ENCODE peak calls at places on chromosomes 13 and 19, in seven cellular contexts. G, S, W, Y, N, J and X are unnamed samples.
A peak's percentile ranks its signal among the peaks of the same experiment; 100 is the strongest.

GRCh38 chr19:16435238-16435911 is 36.4 kb downstream of the EPS15L1 start:
- DNase-seq in G (no peak), S (no peak), W (no peak), Y (no peak), N (no peak), J (no peak), X (peak; percentile 85)

GRCh38 chr13:109235901-109236300 is 550.5 kb downstream of the IRS2 start:
- DNase-seq in G (no peak), S (no peak), W (no peak), Y (no peak), N (no peak), J (no peak), X (no peak)

GRCh38 chr13:112911285-112911701 is 57.7 kb upstream of the MCF2L start:
- DNase-seq in G (no peak), S (no peak), W (no peak), Y (no peak), N (no peak), J (no peak), X (no peak)

GRCh38 chr19:47226426-47227346 is 4.3 kb downstream of the BBC3 start:
- DNase-seq in G (peak; percentile 29), S (peak; percentile 33), W (peak; percentile 22), Y (peak; percentile 35), N (peak; percentile 39), J (no peak), X (no peak)

GRCh38 chr19:13206581-13206980 is 56.4 kb downstream of the IER2 start:
- DNase-seq in G (no peak), S (no peak), W (no peak), Y (no peak), N (no peak), J (no peak), X (no peak)

GRCh38 chr19:31553112-31553843 is 204.0 kb upstream of the TSHZ3 start:
- DNase-seq in G (no peak), S (no peak), W (no peak), Y (no peak), N (no peak), J (no peak), X (no peak)

GRCh38 chr19:13132471-13133166 is 14.6 kb downstream of the NACC1 start:
- DNase-seq in G (no peak), S (no peak), W (no peak), Y (no peak), N (no peak), J (no peak), X (no peak)

GRCh38 chr13:51811920-51812328 is 8.0 kb upstream of the DHRS12 start:
- DNase-seq in G (no peak), S (no peak), W (no peak), Y (no peak), N (no peak), J (no peak), X (no peak)

GRCh38 chr13:50208826-50209335 is 193.6 kb downstream of the KCNRG start:
- DNase-seq in G (no peak), S (no peak), W (no peak), Y (no peak), N (no peak), J (no peak), X (peak; percentile 54)

GRCh38 chr13:43865892-43866291 is 13.6 kb downstream of the CCDC122 start:
- DNase-seq in G (no peak), S (no peak), W (no peak), Y (no peak), N (no peak), J (no peak), X (peak; percentile 20)

GRCh38 chr19:5934779-5935472 is 20.9 kb downstream of the CAPS start:
- DNase-seq in G (no peak), S (no peak), W (no peak), Y (no peak), N (no peak), J (no peak), X (no peak)

GRCh38 chr13:65656740-65657329 is 1573.3 kb downstream of the PCDH9 start:
- DNase-seq in G (no peak), S (no peak), W (no peak), Y (no peak), N (no peak), J (no peak), X (no peak)

GRCh38 chr19:45076851-45077730 is 813 bp upstream of the ZNF296 start:
- DNase-seq in G (no peak), S (no peak), W (no peak), Y (no peak), N (no peak), J (no peak), X (no peak)

GRCh38 chr19:459724-460511 is 915 bp downstream of the SHC2 start:
- DNase-seq in G (no peak), S (no peak), W (no peak), Y (no peak), N (no peak), J (no peak), X (no peak)

GRCh38 chr19:50238043-50238442 is 34.6 kb downstream of the MYH14 start:
- DNase-seq in G (no peak), S (no peak), W (no peak), Y (no peak), N (no peak), J (no peak), X (no peak)

GRCh38 chr13:59111711-59112110 is 1052.0 kb downstream of the DIAPH3 start:
- DNase-seq in G (no peak), S (no peak), W (no peak), Y (no peak), N (no peak), J (no peak), X (no peak)

GRCh38 chr13:113959198-113959597 is 14.7 kb downstream of the C13orf46 start:
- DNase-seq in G (no peak), S (no peak), W (no peak), Y (no peak), N (no peak), J (no peak), X (no peak)

GRCh38 chr19:35313614-35314013 is 15.4 kb upstream of the CD22 start:
- DNase-seq in G (no peak), S (no peak), W (no peak), Y (no peak), N (no peak), J (no peak), X (no peak)

GRCh38 chr19:3034845-3035541 is 5.9 kb upstream of the TLE2 start:
- DNase-seq in G (no peak), S (no peak), W (no peak), Y (no peak), N (no peak), J (no peak), X (no peak)

GRCh38 chr13:100549316-100549715 is 39.3 kb downstream of the GGACT start:
- DNase-seq in G (no peak), S (no peak), W (no peak), Y (no peak), N (no peak), J (no peak), X (no peak)

GRCh38 chr13:84609716-84610115 is 727.4 kb upstream of the SLITRK1 start:
- DNase-seq in G (no peak), S (no peak), W (no peak), Y (no peak), N (no peak), J (no peak), X (no peak)

GRCh38 chr13:50355797-50356196 is 340.6 kb downstream of the KCNRG start:
- DNase-seq in G (no peak), S (no peak), W (no peak), Y (no peak), N (no peak), J (no peak), X (no peak)

GRCh38 chr19:55372316-55373081 is 2.2 kb upstream of the IL11 start:
- DNase-seq in G (no peak), S (no peak), W (no peak), Y (no peak), N (no peak), J (peak; percentile 16), X (no peak)

GRCh38 chr13:111622051-111622531 is 301.6 kb downstream of the TEX29 start:
- DNase-seq in G (no peak), S (no peak), W (no peak), Y (no peak), N (no peak), J (no peak), X (no peak)

GRCh38 chr13:53782400-53783030 is 753.9 kb downstream of the OLFM4 start:
- DNase-seq in G (no peak), S (no peak), W (no peak), Y (no peak), N (no peak), J (no peak), X (peak; percentile 8)

GRCh38 chr13:32075150-32075851 is 43.7 kb downstream of the FRY start:
- DNase-seq in G (no peak), S (no peak), W (no peak), Y (no peak), N (no peak), J (no peak), X (no peak)

GRCh38 chr13:105135852-105136251 is 1399.6 kb downstream of the EFNB2 start:
- DNase-seq in G (no peak), S (no peak), W (no peak), Y (no peak), N (no peak), J (no peak), X (no peak)

GRCh38 chr13:39144941-39145533 is 106.8 kb downstream of the NHLRC3 start:
- DNase-seq in G (peak; percentile 2), S (no peak), W (no peak), Y (no peak), N (no peak), J (no peak), X (peak; percentile 24)

GRCh38 chr19:1173160-1173844 is 766 bp downstream of the SBNO2 start:
- DNase-seq in G (no peak), S (no peak), W (no peak), Y (no peak), N (no peak), J (no peak), X (no peak)

GRCh38 chr19:5186293-5187050 is 154.1 kb downstream of the PTPRS start:
- DNase-seq in G (no peak), S (no peak), W (no peak), Y (no peak), N (no peak), J (no peak), X (peak; percentile 88)

GRCh38 chr19:46847528-46847927 is 3.1 kb downstream of the AP2S1 start:
- DNase-seq in G (no peak), S (no peak), W (no peak), Y (no peak), N (no peak), J (no peak), X (no peak)

GRCh38 chr19:7860902-7861618 is 13.1 kb downstream of the PRR36 start:
- DNase-seq in G (no peak), S (no peak), W (no peak), Y (no peak), N (no peak), J (no peak), X (no peak)

GRCh38 chr13:46053162-46054012 is 841 bp upstream of the ZC3H13 start:
- DNase-seq in G (no peak), S (no peak), W (no peak), Y (no peak), N (no peak), J (no peak), X (no peak)

GRCh38 chr19:7426986-7427385 is 61.8 kb downstream of the PEX11G start:
- DNase-seq in G (no peak), S (no peak), W (no peak), Y (no peak), N (no peak), J (peak; percentile 31), X (no peak)

GRCh38 chr19:35845215-35846037 is 6.9 kb downstream of the NPHS1 start:
- DNase-seq in G (no peak), S (no peak), W (no peak), Y (no peak), N (no peak), J (no peak), X (no peak)